ENCODE peak calls at places on chromosomes 6 and 20, in six cellular contexts. One of them, this sample, is unnamed.

GRCh38 chr6:26031151-26031594 is 56.1 kb upstream of the HFE start:
- DNase-seq in dermis blood vessel endothelial cell: no peak
- DNase-seq in AG20443: no peak
- DNase-seq in A172: no peak
- DNase-seq in activated gamma-delta T cell treated with Interleukin-2 at 50 U/mL for 16 hours: no peak
- DNase-seq in C1 segment of cervical spinal cord: no peak
- DNase-seq in this sample: no peak

GRCh38 chr20:53034899-53035298 is 62.7 kb downstream of the TSHZ2 start:
- DNase-seq in dermis blood vessel endothelial cell: no peak
- DNase-seq in AG20443: no peak
- DNase-seq in activated gamma-delta T cell treated with Interleukin-2 at 50 U/mL for 16 hours: no peak
- DNase-seq in A172: no peak
- DNase-seq in C1 segment of cervical spinal cord: no peak
- DNase-seq in this sample: no peak

GRCh38 chr6:6901205-6901719 is 206.5 kb upstream of the RREB1 start:
- DNase-seq in A172: no peak
- DNase-seq in dermis blood vessel endothelial cell: no peak
- DNase-seq in AG20443: no peak
- DNase-seq in activated gamma-delta T cell treated with Interleukin-2 at 50 U/mL for 16 hours: no peak
- DNase-seq in C1 segment of cervical spinal cord: no peak
- DNase-seq in this sample: no peak

GRCh38 chr6:27726620-27727023 is 185.6 kb downstream of the OR2B2 start:
- DNase-seq in AG20443: no peak
- DNase-seq in C1 segment of cervical spinal cord: no peak
- DNase-seq in A172: peak
- DNase-seq in dermis blood vessel endothelial cell: no peak
- DNase-seq in activated gamma-delta T cell treated with Interleukin-2 at 50 U/mL for 16 hours: no peak
- DNase-seq in this sample: no peak

GRCh38 chr6:75402296-75402695 is 91.3 kb downstream of the FILIP1 start:
- DNase-seq in C1 segment of cervical spinal cord: no peak
- DNase-seq in A172: peak
- DNase-seq in AG20443: peak
- DNase-seq in activated gamma-delta T cell treated with Interleukin-2 at 50 U/mL for 16 hours: no peak
- DNase-seq in dermis blood vessel endothelial cell: peak
- DNase-seq in this sample: no peak

GRCh38 chr6:122025104-122025503 is 374.3 kb upstream of the HSF2 start:
- DNase-seq in AG20443: no peak
- DNase-seq in C1 segment of cervical spinal cord: no peak
- DNase-seq in dermis blood vessel endothelial cell: no peak
- DNase-seq in A172: no peak
- DNase-seq in activated gamma-delta T cell treated with Interleukin-2 at 50 U/mL for 16 hours: no peak
- DNase-seq in this sample: no peak

GRCh38 chr6:170375661-170376060 is 69.1 kb downstream of the FAM120B start:
- DNase-seq in activated gamma-delta T cell treated with Interleukin-2 at 50 U/mL for 16 hours: no peak
- DNase-seq in C1 segment of cervical spinal cord: no peak
- DNase-seq in A172: no peak
- DNase-seq in dermis blood vessel endothelial cell: no peak
- DNase-seq in AG20443: no peak
- DNase-seq in this sample: no peak

GRCh38 chr6:106591111-106591825 is 38.0 kb downstream of the RTN4IP1 start:
- DNase-seq in AG20443: peak
- DNase-seq in activated gamma-delta T cell treated with Interleukin-2 at 50 U/mL for 16 hours: no peak
- DNase-seq in dermis blood vessel endothelial cell: no peak
- DNase-seq in C1 segment of cervical spinal cord: no peak
- DNase-seq in A172: peak
- DNase-seq in this sample: no peak

GRCh38 chr6:137871299-137871698 is 4.2 kb downstream of the TNFAIP3 start:
- DNase-seq in C1 segment of cervical spinal cord: no peak
- DNase-seq in A172: no peak
- DNase-seq in AG20443: no peak
- DNase-seq in activated gamma-delta T cell treated with Interleukin-2 at 50 U/mL for 16 hours: no peak
- DNase-seq in dermis blood vessel endothelial cell: no peak
- DNase-seq in this sample: no peak

GRCh38 chr20:32535953-32536823 is 48.9 kb downstream of the NOL4L start:
- DNase-seq in C1 segment of cervical spinal cord: peak
- DNase-seq in A172: no peak
- DNase-seq in AG20443: peak
- DNase-seq in activated gamma-delta T cell treated with Interleukin-2 at 50 U/mL for 16 hours: peak
- DNase-seq in dermis blood vessel endothelial cell: peak
- DNase-seq in this sample: peak

GRCh38 chr20:61295726-61296628 is 43.9 kb downstream of the CDH4 start:
- DNase-seq in AG20443: no peak
- DNase-seq in dermis blood vessel endothelial cell: no peak
- DNase-seq in activated gamma-delta T cell treated with Interleukin-2 at 50 U/mL for 16 hours: no peak
- DNase-seq in C1 segment of cervical spinal cord: no peak
- DNase-seq in A172: peak
- DNase-seq in this sample: no peak

GRCh38 chr6:9523462-9523861 is 891.4 kb downstream of the TFAP2A start:
- DNase-seq in C1 segment of cervical spinal cord: no peak
- DNase-seq in A172: peak
- DNase-seq in dermis blood vessel endothelial cell: peak
- DNase-seq in activated gamma-delta T cell treated with Interleukin-2 at 50 U/mL for 16 hours: no peak
- DNase-seq in AG20443: peak
- DNase-seq in this sample: no peak

GRCh38 chr20:7916648-7917047 is 23.6 kb downstream of the HAO1 start:
- DNase-seq in AG20443: no peak
- DNase-seq in A172: no peak
- DNase-seq in activated gamma-delta T cell treated with Interleukin-2 at 50 U/mL for 16 hours: no peak
- DNase-seq in dermis blood vessel endothelial cell: no peak
- DNase-seq in C1 segment of cervical spinal cord: no peak
- DNase-seq in this sample: no peak

GRCh38 chr6:6981923-6982322 is 125.8 kb upstream of the RREB1 start:
- DNase-seq in dermis blood vessel endothelial cell: no peak
- DNase-seq in C1 segment of cervical spinal cord: no peak
- DNase-seq in activated gamma-delta T cell treated with Interleukin-2 at 50 U/mL for 16 hours: no peak
- DNase-seq in A172: no peak
- DNase-seq in AG20443: no peak
- DNase-seq in this sample: no peak

GRCh38 chr6:81938991-81939773 is 186.7 kb upstream of the TENT5A start:
- DNase-seq in dermis blood vessel endothelial cell: no peak
- DNase-seq in A172: peak
- DNase-seq in AG20443: no peak
- DNase-seq in activated gamma-delta T cell treated with Interleukin-2 at 50 U/mL for 16 hours: no peak
- DNase-seq in C1 segment of cervical spinal cord: no peak
- DNase-seq in this sample: no peak

GRCh38 chr6:23874985-23875384 is 251.0 kb upstream of the NRSN1 start:
- DNase-seq in activated gamma-delta T cell treated with Interleukin-2 at 50 U/mL for 16 hours: no peak
- DNase-seq in AG20443: no peak
- DNase-seq in A172: no peak
- DNase-seq in dermis blood vessel endothelial cell: no peak
- DNase-seq in C1 segment of cervical spinal cord: no peak
- DNase-seq in this sample: no peak

GRCh38 chr6:149843051-149843633 is 21.0 kb downstream of the LRP11 start:
- DNase-seq in C1 segment of cervical spinal cord: no peak
- DNase-seq in dermis blood vessel endothelial cell: no peak
- DNase-seq in AG20443: no peak
- DNase-seq in activated gamma-delta T cell treated with Interleukin-2 at 50 U/mL for 16 hours: no peak
- DNase-seq in A172: no peak
- DNase-seq in this sample: no peak

GRCh38 chr20:51731771-51732453 is 36.3 kb downstream of the ATP9A start:
- DNase-seq in dermis blood vessel endothelial cell: no peak
- DNase-seq in A172: no peak
- DNase-seq in AG20443: no peak
- DNase-seq in activated gamma-delta T cell treated with Interleukin-2 at 50 U/mL for 16 hours: no peak
- DNase-seq in C1 segment of cervical spinal cord: no peak
- DNase-seq in this sample: no peak

GRCh38 chr6:147382945-147383554 is 125.4 kb upstream of the SAMD5 start:
- DNase-seq in AG20443: peak
- DNase-seq in C1 segment of cervical spinal cord: no peak
- DNase-seq in A172: peak
- DNase-seq in activated gamma-delta T cell treated with Interleukin-2 at 50 U/mL for 16 hours: no peak
- DNase-seq in dermis blood vessel endothelial cell: peak
- DNase-seq in this sample: no peak

GRCh38 chr6:114100421-114100820 is 129.5 kb upstream of the HDAC2 start:
- DNase-seq in dermis blood vessel endothelial cell: peak
- DNase-seq in C1 segment of cervical spinal cord: no peak
- DNase-seq in A172: peak
- DNase-seq in activated gamma-delta T cell treated with Interleukin-2 at 50 U/mL for 16 hours: no peak
- DNase-seq in AG20443: peak
- DNase-seq in this sample: no peak

This sample was measured in anterior cingulate cortex.